ENCODE peak calls at places on chromosomes 5 and 9, in nine cellular contexts. One of them, this sample, is unnamed.

GRCh38 chr5:108345541-108346171 is 36.2 kb downstream of the FBXL17 start:
- DNase-seq in activated CD4-positive, alpha-beta memory T cell treated with anti-CD3 and anti-CD28 coated beads for 36 hours: no peak
- DNase-seq in stomach: no peak
- DNase-seq in psoas muscle: no peak
- DNase-seq in Panc1: peak; percentile 18
- DNase-seq in cardiac fibroblast: peak; percentile 75
- DNase-seq in activated CD8-positive, alpha-beta memory T cell treated with anti-CD3 and anti-CD28 coated beads, Interleukin-2, amount 10 ng/mL, durations not matched to agents 7 days and 5 days: no peak
- DNase-seq in nucleus accumbens: no peak
- DNase-seq in GM03348: peak; percentile 41
- DNase-seq in this sample: peak; percentile 60

GRCh38 chr9:129467004-129467588 is 153.8 kb downstream of the C9orf50 start:
- DNase-seq in cardiac fibroblast: no peak
- DNase-seq in nucleus accumbens: no peak
- DNase-seq in activated CD8-positive, alpha-beta memory T cell treated with anti-CD3 and anti-CD28 coated beads, Interleukin-2, amount 10 ng/mL, durations not matched to agents 7 days and 5 days: no peak
- DNase-seq in Panc1: no peak
- DNase-seq in psoas muscle: no peak
- DNase-seq in stomach: no peak
- DNase-seq in GM03348: no peak
- DNase-seq in activated CD4-positive, alpha-beta memory T cell treated with anti-CD3 and anti-CD28 coated beads for 36 hours: no peak
- DNase-seq in this sample: no peak

GRCh38 chr9:137373611-137373980 is 49.4 kb downstream of the EXD3 start:
- DNase-seq in GM03348: no peak
- DNase-seq in activated CD4-positive, alpha-beta memory T cell treated with anti-CD3 and anti-CD28 coated beads for 36 hours: no peak
- DNase-seq in psoas muscle: no peak
- DNase-seq in stomach: no peak
- DNase-seq in cardiac fibroblast: no peak
- DNase-seq in nucleus accumbens: no peak
- DNase-seq in activated CD8-positive, alpha-beta memory T cell treated with anti-CD3 and anti-CD28 coated beads, Interleukin-2, amount 10 ng/mL, durations not matched to agents 7 days and 5 days: no peak
- DNase-seq in Panc1: no peak
- DNase-seq in this sample: no peak

GRCh38 chr9:134344068-134344820 is 18.0 kb downstream of the RXRA start:
- DNase-seq in activated CD8-positive, alpha-beta memory T cell treated with anti-CD3 and anti-CD28 coated beads, Interleukin-2, amount 10 ng/mL, durations not matched to agents 7 days and 5 days: peak; percentile 67
- DNase-seq in activated CD4-positive, alpha-beta memory T cell treated with anti-CD3 and anti-CD28 coated beads for 36 hours: no peak
- DNase-seq in cardiac fibroblast: no peak
- DNase-seq in Panc1: no peak
- DNase-seq in stomach: no peak
- DNase-seq in nucleus accumbens: no peak
- DNase-seq in GM03348: peak; percentile 58
- DNase-seq in psoas muscle: peak; percentile 68
- DNase-seq in this sample: no peak

GRCh38 chr9:101359679-101360078 is 25.1 kb downstream of the BAAT start:
- DNase-seq in Panc1: no peak
- DNase-seq in activated CD8-positive, alpha-beta memory T cell treated with anti-CD3 and anti-CD28 coated beads, Interleukin-2, amount 10 ng/mL, durations not matched to agents 7 days and 5 days: no peak
- DNase-seq in psoas muscle: no peak
- DNase-seq in activated CD4-positive, alpha-beta memory T cell treated with anti-CD3 and anti-CD28 coated beads for 36 hours: no peak
- DNase-seq in cardiac fibroblast: no peak
- DNase-seq in GM03348: no peak
- DNase-seq in stomach: no peak
- DNase-seq in nucleus accumbens: no peak
- DNase-seq in this sample: no peak

GRCh38 chr5:1322955-1323802 is 21.7 kb downstream of the CLPTM1L start:
- DNase-seq in Panc1: no peak
- DNase-seq in GM03348: no peak
- DNase-seq in activated CD4-positive, alpha-beta memory T cell treated with anti-CD3 and anti-CD28 coated beads for 36 hours: no peak
- DNase-seq in stomach: no peak
- DNase-seq in psoas muscle: no peak
- DNase-seq in activated CD8-positive, alpha-beta memory T cell treated with anti-CD3 and anti-CD28 coated beads, Interleukin-2, amount 10 ng/mL, durations not matched to agents 7 days and 5 days: no peak
- DNase-seq in nucleus accumbens: no peak
- DNase-seq in cardiac fibroblast: no peak
- DNase-seq in this sample: no peak

GRCh38 chr9:77807295-77807694 is 159.2 kb upstream of the GNA14 start:
- DNase-seq in GM03348: peak; percentile 79
- DNase-seq in stomach: no peak
- DNase-seq in cardiac fibroblast: peak; percentile 99
- DNase-seq in Panc1: peak; percentile 15
- DNase-seq in activated CD4-positive, alpha-beta memory T cell treated with anti-CD3 and anti-CD28 coated beads for 36 hours: no peak
- DNase-seq in nucleus accumbens: no peak
- DNase-seq in activated CD8-positive, alpha-beta memory T cell treated with anti-CD3 and anti-CD28 coated beads, Interleukin-2, amount 10 ng/mL, durations not matched to agents 7 days and 5 days: no peak
- DNase-seq in psoas muscle: no peak
- DNase-seq in this sample: no peak

GRCh38 chr9:92476962-92477361 is 5.3 kb downstream of the ASPN start:
- DNase-seq in activated CD4-positive, alpha-beta memory T cell treated with anti-CD3 and anti-CD28 coated beads for 36 hours: no peak
- DNase-seq in nucleus accumbens: no peak
- DNase-seq in psoas muscle: no peak
- DNase-seq in activated CD8-positive, alpha-beta memory T cell treated with anti-CD3 and anti-CD28 coated beads, Interleukin-2, amount 10 ng/mL, durations not matched to agents 7 days and 5 days: no peak
- DNase-seq in Panc1: no peak
- DNase-seq in stomach: no peak
- DNase-seq in cardiac fibroblast: no peak
- DNase-seq in GM03348: no peak
- DNase-seq in this sample: no peak

GRCh38 chr9:126724226-126724625 is 80.6 kb upstream of the ZBTB43 start:
- DNase-seq in cardiac fibroblast: peak; percentile 10
- DNase-seq in GM03348: no peak
- DNase-seq in psoas muscle: no peak
- DNase-seq in nucleus accumbens: no peak
- DNase-seq in stomach: no peak
- DNase-seq in activated CD8-positive, alpha-beta memory T cell treated with anti-CD3 and anti-CD28 coated beads, Interleukin-2, amount 10 ng/mL, durations not matched to agents 7 days and 5 days: no peak
- DNase-seq in activated CD4-positive, alpha-beta memory T cell treated with anti-CD3 and anti-CD28 coated beads for 36 hours: no peak
- DNase-seq in Panc1: no peak
- DNase-seq in this sample: no peak

GRCh38 chr9:81989700-81990099 is 1.1 kb downstream of the SPATA31D1 start:
- DNase-seq in activated CD8-positive, alpha-beta memory T cell treated with anti-CD3 and anti-CD28 coated beads, Interleukin-2, amount 10 ng/mL, durations not matched to agents 7 days and 5 days: no peak
- DNase-seq in stomach: no peak
- DNase-seq in Panc1: no peak
- DNase-seq in activated CD4-positive, alpha-beta memory T cell treated with anti-CD3 and anti-CD28 coated beads for 36 hours: no peak
- DNase-seq in GM03348: no peak
- DNase-seq in psoas muscle: no peak
- DNase-seq in nucleus accumbens: no peak
- DNase-seq in cardiac fibroblast: no peak
- DNase-seq in this sample: no peak

GRCh38 chr5:38515648-38516047 is 40.8 kb downstream of the LIFR start:
- DNase-seq in psoas muscle: no peak
- DNase-seq in activated CD8-positive, alpha-beta memory T cell treated with anti-CD3 and anti-CD28 coated beads, Interleukin-2, amount 10 ng/mL, durations not matched to agents 7 days and 5 days: no peak
- DNase-seq in GM03348: peak; percentile 53
- DNase-seq in nucleus accumbens: no peak
- DNase-seq in stomach: no peak
- DNase-seq in cardiac fibroblast: peak; percentile 45
- DNase-seq in Panc1: no peak
- DNase-seq in activated CD4-positive, alpha-beta memory T cell treated with anti-CD3 and anti-CD28 coated beads for 36 hours: no peak
- DNase-seq in this sample: peak; percentile 6

GRCh38 chr5:57676228-57677098 is 193.9 kb upstream of the ACTBL2 start:
- DNase-seq in nucleus accumbens: no peak
- DNase-seq in activated CD4-positive, alpha-beta memory T cell treated with anti-CD3 and anti-CD28 coated beads for 36 hours: no peak
- DNase-seq in psoas muscle: no peak
- DNase-seq in stomach: no peak
- DNase-seq in Panc1: no peak
- DNase-seq in GM03348: no peak
- DNase-seq in cardiac fibroblast: peak; percentile 40
- DNase-seq in activated CD8-positive, alpha-beta memory T cell treated with anti-CD3 and anti-CD28 coated beads, Interleukin-2, amount 10 ng/mL, durations not matched to agents 7 days and 5 days: no peak
- DNase-seq in this sample: no peak

GRCh38 chr5:77144837-77145139 is 57.7 kb upstream of the ZBED3 start:
- DNase-seq in stomach: no peak
- DNase-seq in nucleus accumbens: no peak
- DNase-seq in psoas muscle: no peak
- DNase-seq in Panc1: no peak
- DNase-seq in activated CD4-positive, alpha-beta memory T cell treated with anti-CD3 and anti-CD28 coated beads for 36 hours: no peak
- DNase-seq in cardiac fibroblast: no peak
- DNase-seq in activated CD8-positive, alpha-beta memory T cell treated with anti-CD3 and anti-CD28 coated beads, Interleukin-2, amount 10 ng/mL, durations not matched to agents 7 days and 5 days: no peak
- DNase-seq in GM03348: no peak
- DNase-seq in this sample: no peak

This sample was measured in kidney glomerular epithelial cell.